ENCODE peak calls at places on chromosomes 13 and 19, in six cellular contexts. One of them, this sample, is unnamed.

GRCh38 chr13:106103779-106104178 is 431.7 kb downstream of the EFNB2 start:
- DNase-seq in OCI-LY7: no peak
- DNase-seq in PC-3: peak
- DNase-seq in GM23248: peak
- DNase-seq in MM.1S: no peak
- DNase-seq in SK-N-SH: no peak
- DNase-seq in this sample: no peak

GRCh38 chr19:18788782-18789421 is 2.2 kb downstream of the COMP start:
- DNase-seq in OCI-LY7: no peak
- DNase-seq in GM23248: no peak
- DNase-seq in PC-3: no peak
- DNase-seq in MM.1S: no peak
- DNase-seq in SK-N-SH: no peak
- DNase-seq in this sample: no peak

GRCh38 chr19:38977445-38978314 is 2.1 kb upstream of the FBXO17 start:
- DNase-seq in SK-N-SH: no peak
- DNase-seq in MM.1S: peak
- DNase-seq in PC-3: no peak
- DNase-seq in OCI-LY7: no peak
- DNase-seq in GM23248: peak
- DNase-seq in this sample: no peak

GRCh38 chr19:38049105-38049649 is 142.2 kb downstream of the SIPA1L3 start:
- DNase-seq in GM23248: no peak
- DNase-seq in PC-3: no peak
- DNase-seq in OCI-LY7: peak
- DNase-seq in SK-N-SH: no peak
- DNase-seq in MM.1S: peak
- DNase-seq in this sample: no peak

GRCh38 chr19:6540918-6541689 is 10.3 kb downstream of the TNFSF9 start:
- DNase-seq in PC-3: no peak
- DNase-seq in MM.1S: no peak
- DNase-seq in OCI-LY7: no peak
- DNase-seq in SK-N-SH: no peak
- DNase-seq in GM23248: peak
- DNase-seq in this sample: no peak

GRCh38 chr19:50703915-50704548 is 15.6 kb downstream of the SHANK1 start:
- DNase-seq in PC-3: peak
- DNase-seq in GM23248: no peak
- DNase-seq in SK-N-SH: no peak
- DNase-seq in MM.1S: no peak
- DNase-seq in OCI-LY7: no peak
- DNase-seq in this sample: peak

GRCh38 chr19:29969891-29970290 is 27.9 kb downstream of the URI1 start:
- DNase-seq in OCI-LY7: no peak
- DNase-seq in GM23248: no peak
- DNase-seq in MM.1S: no peak
- DNase-seq in SK-N-SH: no peak
- DNase-seq in PC-3: no peak
- DNase-seq in this sample: no peak

GRCh38 chr19:38666662-38667448 is 19.4 kb downstream of the ACTN4 start:
- DNase-seq in GM23248: peak
- DNase-seq in SK-N-SH: no peak
- DNase-seq in OCI-LY7: peak
- DNase-seq in PC-3: peak
- DNase-seq in MM.1S: no peak
- DNase-seq in this sample: peak

GRCh38 chr13:23349127-23349897 is 84.2 kb downstream of the SACS start:
- DNase-seq in PC-3: no peak
- DNase-seq in OCI-LY7: no peak
- DNase-seq in MM.1S: no peak
- DNase-seq in GM23248: peak
- DNase-seq in SK-N-SH: no peak
- DNase-seq in this sample: no peak

GRCh38 chr19:51568456-51568855 is 2.6 kb upstream of the ZNF175 start:
- DNase-seq in GM23248: peak
- DNase-seq in PC-3: peak
- DNase-seq in OCI-LY7: no peak
- DNase-seq in SK-N-SH: no peak
- DNase-seq in MM.1S: no peak
- DNase-seq in this sample: no peak

GRCh38 chr13:27607125-27607524 is 13.2 kb downstream of the LNX2 start:
- DNase-seq in SK-N-SH: no peak
- DNase-seq in MM.1S: no peak
- DNase-seq in OCI-LY7: no peak
- DNase-seq in GM23248: peak
- DNase-seq in PC-3: peak
- DNase-seq in this sample: no peak

GRCh38 chr13:41268764-41269163 is 5.4 kb upstream of the MTRF1 start:
- DNase-seq in OCI-LY7: peak
- DNase-seq in MM.1S: no peak
- DNase-seq in GM23248: peak
- DNase-seq in SK-N-SH: no peak
- DNase-seq in PC-3: peak
- DNase-seq in this sample: peak

GRCh38 chr19:19458110-19458816 is 52.8 kb downstream of the GATAD2A start:
- DNase-seq in MM.1S: no peak
- DNase-seq in GM23248: no peak
- DNase-seq in SK-N-SH: no peak
- DNase-seq in OCI-LY7: no peak
- DNase-seq in PC-3: no peak
- DNase-seq in this sample: no peak

GRCh38 chr13:21753117-21753729 is 82.3 kb downstream of the FGF9 start:
- DNase-seq in MM.1S: no peak
- DNase-seq in SK-N-SH: no peak
- DNase-seq in GM23248: no peak
- DNase-seq in OCI-LY7: no peak
- DNase-seq in PC-3: no peak
- DNase-seq in this sample: no peak

GRCh38 chr13:31867709-31868108 is 128.4 kb downstream of the RXFP2 start:
- DNase-seq in MM.1S: no peak
- DNase-seq in PC-3: no peak
- DNase-seq in SK-N-SH: no peak
- DNase-seq in OCI-LY7: no peak
- DNase-seq in GM23248: no peak
- DNase-seq in this sample: no peak

GRCh38 chr13:49530452-49530851 is 34.7 kb downstream of the PHF11 start:
- DNase-seq in GM23248: no peak
- DNase-seq in MM.1S: no peak
- DNase-seq in OCI-LY7: peak
- DNase-seq in SK-N-SH: no peak
- DNase-seq in PC-3: no peak
- DNase-seq in this sample: no peak

GRCh38 chr19:16542894-16543498 is 759 bp upstream of the CHERP start:
- DNase-seq in SK-N-SH: no peak
- DNase-seq in MM.1S: peak
- DNase-seq in GM23248: peak
- DNase-seq in OCI-LY7: peak
- DNase-seq in PC-3: no peak
- DNase-seq in this sample: peak

GRCh38 chr19:17358395-17358794 is 18.7 kb downstream of the PLVAP start:
- DNase-seq in GM23248: peak
- DNase-seq in MM.1S: no peak
- DNase-seq in OCI-LY7: no peak
- DNase-seq in SK-N-SH: no peak
- DNase-seq in PC-3: no peak
- DNase-seq in this sample: no peak

GRCh38 chr19:49421039-49421877 is 2.0 kb downstream of the PTH2 start:
- DNase-seq in OCI-LY7: peak
- DNase-seq in PC-3: peak
- DNase-seq in SK-N-SH: peak
- DNase-seq in GM23248: peak
- DNase-seq in MM.1S: no peak
- DNase-seq in this sample: peak

GRCh38 chr13:48414501-48414900 is 1.6 kb upstream of the LPAR6 start:
- DNase-seq in PC-3: no peak
- DNase-seq in MM.1S: no peak
- DNase-seq in SK-N-SH: no peak
- DNase-seq in OCI-LY7: no peak
- DNase-seq in GM23248: no peak
- DNase-seq in this sample: no peak

GRCh38 chr13:48411281-48412099 is 1.4 kb downstream of the LPAR6 start:
- DNase-seq in SK-N-SH: no peak
- DNase-seq in OCI-LY7: no peak
- DNase-seq in MM.1S: no peak
- DNase-seq in PC-3: peak
- DNase-seq in GM23248: peak
- DNase-seq in this sample: peak

GRCh38 chr13:48410199-48410598 is 2.7 kb downstream of the LPAR6 start:
- DNase-seq in MM.1S: no peak
- DNase-seq in GM23248: peak
- DNase-seq in PC-3: no peak
- DNase-seq in OCI-LY7: no peak
- DNase-seq in SK-N-SH: no peak
- DNase-seq in this sample: no peak

GRCh38 chr13:48412881-48413351 is at the start of gene LPAR6:
- DNase-seq in PC-3: peak
- DNase-seq in MM.1S: no peak
- DNase-seq in OCI-LY7: no peak
- DNase-seq in GM23248: peak
- DNase-seq in SK-N-SH: no peak
- DNase-seq in this sample: peak

GRCh38 chr13:48412100-48412556 is 785 bp downstream of the LPAR6 start:
- DNase-seq in PC-3: peak
- DNase-seq in GM23248: peak
- DNase-seq in OCI-LY7: no peak
- DNase-seq in SK-N-SH: no peak
- DNase-seq in MM.1S: no peak
- DNase-seq in this sample: no peak
- H3K4me3 ChIP-seq in PC-3: peak
- H3K4me3 ChIP-seq in GM23248: peak
- H3K4me3 ChIP-seq in OCI-LY7: no peak
- H3K4me3 ChIP-seq in SK-N-SH: no peak
- H3K4me3 ChIP-seq in MM.1S: no peak
- H3K4me3 ChIP-seq in this sample: peak

DNA sequence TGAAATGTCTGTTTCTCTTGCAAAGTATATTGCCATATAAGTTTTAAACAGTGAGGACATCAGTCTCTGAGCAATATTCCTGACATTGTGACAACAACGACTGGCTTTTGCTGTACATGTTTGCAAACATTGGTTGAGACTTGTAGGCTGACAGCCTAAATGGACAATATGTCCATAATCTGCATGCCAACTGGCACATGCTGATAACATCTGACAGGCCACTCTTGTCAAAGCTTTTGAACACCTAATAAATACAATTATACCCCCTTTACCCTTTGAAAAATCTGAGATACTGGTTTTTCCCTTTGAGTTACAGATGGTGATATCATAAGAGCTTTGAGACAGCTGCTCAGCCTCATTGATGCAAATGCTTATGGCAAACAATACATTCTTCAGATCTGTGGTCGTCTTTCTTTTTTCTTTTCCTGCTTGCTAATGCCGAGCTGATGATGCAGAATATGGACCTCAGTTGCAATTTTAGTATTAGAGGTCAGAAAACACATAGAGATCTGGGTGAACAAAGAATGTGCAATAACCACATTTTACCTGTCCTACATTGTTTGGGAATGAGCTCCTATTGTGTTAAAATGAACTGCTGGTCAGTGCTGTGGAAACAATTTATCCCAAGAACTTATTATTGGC is 114.9 kb downstream of the RFC3 start:
- DNase-seq in GM23248: no peak
- DNase-seq in PC-3: no peak
- DNase-seq in OCI-LY7: no peak
- DNase-seq in MM.1S: no peak
- DNase-seq in SK-N-SH: peak
- DNase-seq in this sample: no peak
- TF ChIP-seq EZH2phosphoT487 in GM23248: no peak
- TF ChIP-seq EZH2phosphoT487 in PC-3: no peak
- TF ChIP-seq EZH2phosphoT487 in OCI-LY7: no peak
- TF ChIP-seq EZH2phosphoT487 in MM.1S: no peak
- TF ChIP-seq EZH2phosphoT487 in SK-N-SH: no peak
- TF ChIP-seq EZH2phosphoT487 in this sample: no peak

DNA sequence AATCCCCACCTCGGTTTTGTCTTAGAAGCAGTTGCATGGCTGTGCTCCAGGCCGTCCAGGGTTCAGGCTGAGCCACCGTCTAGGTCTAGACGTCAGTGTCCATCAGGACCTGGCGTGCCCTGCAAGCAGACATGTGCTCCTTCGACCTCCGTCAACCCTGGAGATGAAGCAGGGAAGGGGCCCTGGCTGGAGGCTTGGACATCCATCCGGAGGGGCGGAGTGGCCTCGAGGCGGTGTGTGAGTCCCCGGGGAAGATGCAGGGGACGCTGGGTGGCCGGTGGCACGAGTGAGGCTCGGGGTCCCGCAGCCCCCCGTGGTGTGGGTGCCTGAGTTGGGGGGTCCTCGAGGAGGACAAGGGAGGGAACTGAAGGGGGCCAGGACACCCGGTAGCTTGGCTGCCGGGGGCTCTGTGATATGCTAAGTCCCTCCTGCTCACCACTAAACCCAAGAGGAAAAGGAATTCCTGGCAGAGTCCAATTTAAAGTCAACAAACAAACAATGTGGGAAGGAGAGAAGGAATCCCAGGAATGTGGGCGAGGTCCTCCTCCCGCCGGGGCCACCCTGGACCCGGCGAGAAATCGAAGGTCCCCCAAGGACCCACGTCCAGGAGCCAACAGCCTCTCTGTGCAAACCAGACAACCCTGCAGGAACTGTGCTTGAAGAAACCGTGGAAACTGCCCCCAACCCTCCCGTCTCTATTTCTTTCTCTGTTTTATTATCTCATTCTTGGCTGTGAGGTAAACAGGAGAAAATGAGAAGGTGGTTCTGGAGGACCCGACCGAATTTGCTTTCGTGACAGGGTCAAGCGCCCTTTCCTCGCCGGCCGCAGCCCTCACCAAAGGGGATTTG is 14.8 kb upstream of the PTBP1 start:
- DNase-seq in MM.1S: no peak
- DNase-seq in SK-N-SH: no peak
- DNase-seq in GM23248: peak
- DNase-seq in OCI-LY7: no peak
- DNase-seq in PC-3: peak
- DNase-seq in this sample: peak
- H3K4me3 ChIP-seq in MM.1S: no peak
- H3K4me3 ChIP-seq in SK-N-SH: no peak
- H3K4me3 ChIP-seq in GM23248: peak
- H3K4me3 ChIP-seq in OCI-LY7: no peak
- H3K4me3 ChIP-seq in PC-3: peak
- H3K4me3 ChIP-seq in this sample: peak

DNA sequence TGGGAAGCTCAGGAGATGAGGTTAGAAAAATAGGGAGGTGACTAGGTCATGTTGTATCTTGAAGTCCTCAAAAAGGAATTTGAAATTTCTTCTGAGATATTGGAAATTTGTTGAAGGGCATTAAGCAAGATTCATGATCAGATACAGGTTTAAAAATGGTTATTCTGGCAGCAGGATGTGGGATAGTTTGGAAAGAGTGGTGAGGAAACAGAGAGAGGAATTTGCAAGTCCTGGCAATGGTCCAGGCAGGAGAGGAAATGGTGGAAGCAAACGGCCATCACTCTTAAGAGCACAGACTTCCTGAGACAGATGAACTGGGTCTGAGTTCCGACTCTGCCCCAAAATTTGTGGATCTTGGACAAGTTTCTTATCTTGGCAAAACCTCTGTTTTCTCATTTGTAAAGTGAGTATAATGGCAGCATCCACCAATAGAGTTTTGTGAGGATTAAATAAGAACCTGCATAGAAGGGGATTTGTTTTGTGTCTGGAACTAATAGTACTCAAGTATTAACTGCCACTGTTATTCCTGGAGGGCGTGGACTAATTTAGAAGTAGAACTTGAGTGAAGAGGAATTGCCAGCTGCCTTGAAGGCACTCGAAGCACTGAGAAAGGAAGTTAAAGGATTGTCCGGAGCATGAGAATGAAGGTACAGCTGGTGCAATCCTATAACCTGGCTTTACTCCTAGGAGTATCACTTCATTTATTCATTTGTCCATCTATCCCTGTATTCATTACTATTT is 99.6 kb downstream of the CCNA1 start:
- DNase-seq in PC-3: peak
- DNase-seq in GM23248: no peak
- DNase-seq in MM.1S: no peak
- DNase-seq in OCI-LY7: no peak
- DNase-seq in SK-N-SH: no peak
- DNase-seq in this sample: no peak
- TF ChIP-seq EZH2phosphoT487 in PC-3: no peak
- TF ChIP-seq EZH2phosphoT487 in GM23248: no peak
- TF ChIP-seq EZH2phosphoT487 in MM.1S: no peak
- TF ChIP-seq EZH2phosphoT487 in OCI-LY7: no peak
- TF ChIP-seq EZH2phosphoT487 in SK-N-SH: no peak
- TF ChIP-seq EZH2phosphoT487 in this sample: no peak